ENCODE peak calls at places on chromosomes 16 and 17, in five cellular contexts. R, A, U, K and E are unnamed samples.

GRCh38 chr16:85005278-85006069 is 5.9 kb downstream of the ZDHHC7 start:
- DNase-seq in R (no peak), K (no peak), A (no peak), U (no peak), E (no peak)

GRCh38 chr17:9021158-9021984 is at the start of gene NTN1:
- DNase-seq in A (no peak), K (peak), R (no peak), U (peak), E (peak)

GRCh38 chr17:42312285-42313130 is 24.2 kb downstream of the STAT5A start:
- DNase-seq in K (peak), U (peak), A (peak), R (peak), E (peak)

GRCh38 chr17:32275060-32276042 is 9.7 kb downstream of the RHBDL3 start:
- DNase-seq in A (peak), U (no peak), K (no peak), R (no peak), E (peak)

GRCh38 chr16:70803354-70803753 is 2.4 kb upstream of the VAC14 start:
- DNase-seq in A (no peak), U (no peak), K (no peak), R (no peak), E (no peak)

GRCh38 chr17:55576237-55576998 is 65.2 kb upstream of the SMIM36 start:
- DNase-seq in U (no peak), A (no peak), R (no peak), K (no peak), E (peak)

GRCh38 chr16:25627641-25628040 is 64.1 kb upstream of the HS3ST4 start:
- DNase-seq in A (no peak), R (no peak), U (no peak), K (no peak), E (no peak)

GRCh38 chr17:66233023-66233753 is 4.0 kb upstream of the APOH start:
- DNase-seq in U (no peak), R (no peak), A (no peak), K (no peak), E (no peak)

GRCh38 chr16:56102159-56102798 is 89.0 kb upstream of the GNAO1 start:
- DNase-seq in A (no peak), U (no peak), K (no peak), R (no peak), E (peak)